ENCODE peak calls at places on chromosomes 5 and 9, in ten cellular contexts. One of them, this sample, is unnamed.

GRCh38 chr9:27701664-27702063 is 128.4 kb upstream of the C9orf72 start:
- DNase-seq in CD8-positive, alpha-beta T cell: no peak
- DNase-seq in nephron progenitor cell: no peak
- DNase-seq in stomach: no peak
- DNase-seq in ecto neural progenitor cell: no peak
- DNase-seq in amniotic epithelial cell: no peak
- DNase-seq in stimulated activated CD4-positive, alpha-beta T cell treated with anti-CD3 and anti-CD28 coated beads, TNF-alpha, amount 100 ng/mL, for 4 hours: no peak
- DNase-seq in hepatic stellate cell: no peak
- DNase-seq in activated B cell treated with CpG ODN at 0.5 μM for 24 hours: no peak
- DNase-seq in left colon: peak; percentile 33
- DNase-seq in this sample: no peak

GRCh38 chr9:33230756-33231691 is 8.9 kb upstream of the SPINK4 start:
- DNase-seq in CD8-positive, alpha-beta T cell: no peak
- DNase-seq in nephron progenitor cell: no peak
- DNase-seq in stomach: no peak
- DNase-seq in ecto neural progenitor cell: no peak
- DNase-seq in amniotic epithelial cell: peak; percentile 51
- DNase-seq in stimulated activated CD4-positive, alpha-beta T cell treated with anti-CD3 and anti-CD28 coated beads, TNF-alpha, amount 100 ng/mL, for 4 hours: no peak
- DNase-seq in hepatic stellate cell: no peak
- DNase-seq in activated B cell treated with CpG ODN at 0.5 μM for 24 hours: no peak
- DNase-seq in left colon: no peak
- DNase-seq in this sample: no peak

GRCh38 chr5:168734657-168735344 is 155.6 kb upstream of the PANK3 start:
- DNase-seq in CD8-positive, alpha-beta T cell: no peak
- DNase-seq in nephron progenitor cell: no peak
- DNase-seq in stomach: no peak
- DNase-seq in ecto neural progenitor cell: peak; percentile 36
- DNase-seq in amniotic epithelial cell: peak; percentile 14
- DNase-seq in stimulated activated CD4-positive, alpha-beta T cell treated with anti-CD3 and anti-CD28 coated beads, TNF-alpha, amount 100 ng/mL, for 4 hours: no peak
- DNase-seq in hepatic stellate cell: no peak
- DNase-seq in activated B cell treated with CpG ODN at 0.5 μM for 24 hours: no peak
- DNase-seq in left colon: no peak
- DNase-seq in this sample: no peak

GRCh38 chr9:118643118-118643517 is 726.1 kb downstream of the BRINP1 start:
- DNase-seq in CD8-positive, alpha-beta T cell: no peak
- DNase-seq in nephron progenitor cell: peak; percentile 5
- DNase-seq in stomach: no peak
- DNase-seq in ecto neural progenitor cell: no peak
- DNase-seq in amniotic epithelial cell: peak; percentile 86
- DNase-seq in stimulated activated CD4-positive, alpha-beta T cell treated with anti-CD3 and anti-CD28 coated beads, TNF-alpha, amount 100 ng/mL, for 4 hours: no peak
- DNase-seq in hepatic stellate cell: no peak
- DNase-seq in activated B cell treated with CpG ODN at 0.5 μM for 24 hours: no peak
- DNase-seq in left colon: no peak
- DNase-seq in this sample: no peak

GRCh38 chr9:81585191-81585763 is 104.1 kb downstream of the TLE1 start:
- DNase-seq in CD8-positive, alpha-beta T cell: no peak
- DNase-seq in nephron progenitor cell: no peak
- DNase-seq in stomach: no peak
- DNase-seq in ecto neural progenitor cell: no peak
- DNase-seq in amniotic epithelial cell: no peak
- DNase-seq in stimulated activated CD4-positive, alpha-beta T cell treated with anti-CD3 and anti-CD28 coated beads, TNF-alpha, amount 100 ng/mL, for 4 hours: no peak
- DNase-seq in hepatic stellate cell: no peak
- DNase-seq in activated B cell treated with CpG ODN at 0.5 μM for 24 hours: no peak
- DNase-seq in left colon: no peak
- DNase-seq in this sample: no peak

GRCh38 chr9:15137658-15138356 is 169.2 kb downstream of the TTC39B start:
- DNase-seq in CD8-positive, alpha-beta T cell: no peak
- DNase-seq in nephron progenitor cell: no peak
- DNase-seq in stomach: no peak
- DNase-seq in ecto neural progenitor cell: no peak
- DNase-seq in amniotic epithelial cell: no peak
- DNase-seq in stimulated activated CD4-positive, alpha-beta T cell treated with anti-CD3 and anti-CD28 coated beads, TNF-alpha, amount 100 ng/mL, for 4 hours: no peak
- DNase-seq in hepatic stellate cell: no peak
- DNase-seq in activated B cell treated with CpG ODN at 0.5 μM for 24 hours: no peak
- DNase-seq in left colon: no peak
- DNase-seq in this sample: no peak

GRCh38 chr9:98998441-98999151 is 54.9 kb downstream of the COL15A1 start:
- DNase-seq in CD8-positive, alpha-beta T cell: peak; percentile 40
- DNase-seq in nephron progenitor cell: peak; percentile 90
- DNase-seq in stomach: peak; percentile 80
- DNase-seq in ecto neural progenitor cell: peak; percentile 90
- DNase-seq in amniotic epithelial cell: peak; percentile 35
- DNase-seq in stimulated activated CD4-positive, alpha-beta T cell treated with anti-CD3 and anti-CD28 coated beads, TNF-alpha, amount 100 ng/mL, for 4 hours: peak; percentile 30
- DNase-seq in hepatic stellate cell: peak; percentile 84
- DNase-seq in activated B cell treated with CpG ODN at 0.5 μM for 24 hours: peak; percentile 57
- DNase-seq in left colon: peak; percentile 66
- DNase-seq in this sample: no peak

GRCh38 chr9:10946676-10947410 is 334.0 kb upstream of the PTPRD start:
- DNase-seq in CD8-positive, alpha-beta T cell: no peak
- DNase-seq in nephron progenitor cell: no peak
- DNase-seq in stomach: no peak
- DNase-seq in ecto neural progenitor cell: no peak
- DNase-seq in amniotic epithelial cell: no peak
- DNase-seq in stimulated activated CD4-positive, alpha-beta T cell treated with anti-CD3 and anti-CD28 coated beads, TNF-alpha, amount 100 ng/mL, for 4 hours: no peak
- DNase-seq in hepatic stellate cell: no peak
- DNase-seq in activated B cell treated with CpG ODN at 0.5 μM for 24 hours: no peak
- DNase-seq in left colon: no peak
- DNase-seq in this sample: no peak

GRCh38 chr5:84249918-84250635 is 134.6 kb downstream of the EDIL3 start:
- DNase-seq in CD8-positive, alpha-beta T cell: no peak
- DNase-seq in nephron progenitor cell: no peak
- DNase-seq in stomach: no peak
- DNase-seq in ecto neural progenitor cell: peak; percentile 48
- DNase-seq in amniotic epithelial cell: peak; percentile 95
- DNase-seq in stimulated activated CD4-positive, alpha-beta T cell treated with anti-CD3 and anti-CD28 coated beads, TNF-alpha, amount 100 ng/mL, for 4 hours: no peak
- DNase-seq in hepatic stellate cell: peak; percentile 49
- DNase-seq in activated B cell treated with CpG ODN at 0.5 μM for 24 hours: no peak
- DNase-seq in left colon: no peak
- DNase-seq in this sample: peak; percentile 44

GRCh38 chr5:159874308-159874707 is 42.0 kb upstream of the ADRA1B start:
- DNase-seq in CD8-positive, alpha-beta T cell: no peak
- DNase-seq in nephron progenitor cell: no peak
- DNase-seq in stomach: no peak
- DNase-seq in ecto neural progenitor cell: no peak
- DNase-seq in amniotic epithelial cell: no peak
- DNase-seq in stimulated activated CD4-positive, alpha-beta T cell treated with anti-CD3 and anti-CD28 coated beads, TNF-alpha, amount 100 ng/mL, for 4 hours: no peak
- DNase-seq in hepatic stellate cell: no peak
- DNase-seq in activated B cell treated with CpG ODN at 0.5 μM for 24 hours: no peak
- DNase-seq in left colon: no peak
- DNase-seq in this sample: no peak

GRCh38 chr5:159547466-159548195 is 217.3 kb upstream of the IL12B start:
- DNase-seq in CD8-positive, alpha-beta T cell: no peak
- DNase-seq in nephron progenitor cell: no peak
- DNase-seq in stomach: no peak
- DNase-seq in ecto neural progenitor cell: no peak
- DNase-seq in amniotic epithelial cell: no peak
- DNase-seq in stimulated activated CD4-positive, alpha-beta T cell treated with anti-CD3 and anti-CD28 coated beads, TNF-alpha, amount 100 ng/mL, for 4 hours: no peak
- DNase-seq in hepatic stellate cell: no peak
- DNase-seq in activated B cell treated with CpG ODN at 0.5 μM for 24 hours: no peak
- DNase-seq in left colon: no peak
- DNase-seq in this sample: no peak

GRCh38 chr5:96318569-96319100 is 114.4 kb downstream of the PCSK1 start:
- DNase-seq in CD8-positive, alpha-beta T cell: no peak
- DNase-seq in nephron progenitor cell: no peak
- DNase-seq in stomach: no peak
- DNase-seq in ecto neural progenitor cell: no peak
- DNase-seq in amniotic epithelial cell: no peak
- DNase-seq in stimulated activated CD4-positive, alpha-beta T cell treated with anti-CD3 and anti-CD28 coated beads, TNF-alpha, amount 100 ng/mL, for 4 hours: no peak
- DNase-seq in hepatic stellate cell: no peak
- DNase-seq in activated B cell treated with CpG ODN at 0.5 μM for 24 hours: no peak
- DNase-seq in left colon: no peak
- DNase-seq in this sample: no peak

GRCh38 chr5:10111575-10111974 is 138.1 kb downstream of the ATPSCKMT start:
- DNase-seq in CD8-positive, alpha-beta T cell: no peak
- DNase-seq in nephron progenitor cell: peak; percentile 20
- DNase-seq in stomach: no peak
- DNase-seq in ecto neural progenitor cell: peak; percentile 58
- DNase-seq in amniotic epithelial cell: peak; percentile 32
- DNase-seq in stimulated activated CD4-positive, alpha-beta T cell treated with anti-CD3 and anti-CD28 coated beads, TNF-alpha, amount 100 ng/mL, for 4 hours: no peak
- DNase-seq in hepatic stellate cell: peak; percentile 69
- DNase-seq in activated B cell treated with CpG ODN at 0.5 μM for 24 hours: no peak
- DNase-seq in left colon: no peak
- DNase-seq in this sample: peak; percentile 41